ENCODE peak calls at places on chromosomes 1 and 21, in eight cellular contexts. G is right lobe of liver; R is RWPE2; E is psoas muscle; F is neural progenitor cell; O is CD8-positive, alpha-beta memory T cell; A is IMR-90; S is colonic mucosa. Q is an unnamed sample.
A peak's percentile ranks its signal among the peaks of the same experiment; 100 is the strongest.

GRCh38 chr1:24535021-24535424 is 20.9 kb upstream of the NCMAP start:
- DNase-seq in A (no peak), E (no peak), S (no peak), F (no peak), O (peak; percentile 68), G (no peak), R (no peak), Q (no peak)

GRCh38 chr1:239361403-239361802 is 25.0 kb upstream of the CHRM3 start:
- DNase-seq in E (no peak), O (no peak), S (no peak), A (peak; percentile 1), G (no peak), R (no peak), F (no peak), Q (no peak)

GRCh38 chr1:164777518-164777917 is 218.5 kb downstream of the PBX1 start:
- DNase-seq in E (no peak), S (no peak), G (no peak), R (no peak), A (no peak), O (no peak), F (no peak), Q (no peak)

GRCh38 chr1:59669752-59670312 is 144.9 kb upstream of the HOOK1 start:
- DNase-seq in R (no peak), S (no peak), G (no peak), F (peak; percentile 87), E (peak; percentile 65), O (no peak), A (peak; percentile 43), Q (peak; percentile 67)

GRCh38 chr1:109089242-109090015 is 1.1 kb upstream of the TMEM167B start:
- DNase-seq in G (peak; percentile 88), A (peak; percentile 71), F (peak; percentile 86), R (no peak), S (peak; percentile 92), O (no peak), E (peak; percentile 51), Q (peak; percentile 61)

GRCh38 chr1:7827134-7827955 is 25.5 kb downstream of the UTS2 start:
- DNase-seq in A (no peak), S (peak; percentile 58), O (peak; percentile 25), F (no peak), E (no peak), R (no peak), G (no peak), Q (peak; percentile 54)

GRCh38 chr1:2466270-2466665 is 9.8 kb upstream of the PLCH2 start:
- DNase-seq in E (no peak), O (no peak), R (no peak), A (no peak), S (no peak), G (no peak), F (no peak), Q (no peak)

GRCh38 chr1:42913426-42914091 is 45.1 kb downstream of the SLC2A1 start:
- DNase-seq in G (no peak), A (peak; percentile 82), R (no peak), S (peak; percentile 73), F (peak; percentile 83), E (no peak), O (peak; percentile 61), Q (no peak)

GRCh38 chr1:183516725-183517124 is 44.4 kb downstream of the SMG7 start:
- DNase-seq in E (no peak), O (no peak), A (no peak), R (no peak), F (no peak), S (no peak), G (no peak), Q (no peak)

GRCh38 chr21:45269861-45270260 is 17.8 kb downstream of the POFUT2 start:
- DNase-seq in F (no peak), G (peak; percentile 44), S (no peak), R (peak; percentile 55), A (no peak), O (no peak), E (no peak), Q (peak; percentile 28)

GRCh38 chr1:63601061-63601460 is 7.8 kb downstream of the PGM1 start:
- DNase-seq in R (no peak), S (no peak), O (no peak), F (no peak), G (no peak), A (no peak), E (no peak), Q (no peak)

GRCh38 chr1:209789245-209789644 is 4.9 kb upstream of the C1orf74 start:
- DNase-seq in A (no peak), R (no peak), S (no peak), F (no peak), E (no peak), O (no peak), G (no peak), Q (no peak)

GRCh38 chr1:172120381-172120780 is 279.1 kb downstream of the DNM3 start:
- DNase-seq in F (no peak), S (no peak), G (no peak), R (no peak), O (no peak), A (no peak), E (no peak), Q (no peak)

GRCh38 chr1:117959364-117959763 is 29.8 kb downstream of the WDR3 start:
- DNase-seq in R (no peak), S (no peak), A (peak; percentile 45), O (no peak), E (no peak), F (no peak), G (no peak), Q (no peak)

GRCh38 chr21:46099476-46099875 is 1.6 kb downstream of the COL6A2 start:
- DNase-seq in S (peak; percentile 32), O (no peak), E (peak; percentile 46), F (peak; percentile 34), G (peak; percentile 56), A (peak; percentile 34), R (no peak), Q (peak; percentile 71)

GRCh38 chr1:181101581-181102226 is 13.2 kb downstream of the IER5 start:
- DNase-seq in O (no peak), G (no peak), R (no peak), E (no peak), A (peak; percentile 74), S (no peak), F (peak; percentile 64), Q (no peak)

GRCh38 chr1:89836997-89837909 is 16.4 kb downstream of the LRRC8D start:
- DNase-seq in O (no peak), E (no peak), A (no peak), R (no peak), S (no peak), F (no peak), G (no peak), Q (no peak)

GRCh38 chr1:67980028-67980427 is 70.4 kb downstream of the DIRAS3 start:
- DNase-seq in G (no peak), F (no peak), S (no peak), O (no peak), R (no peak), A (no peak), E (no peak), Q (no peak)

GRCh38 chr1:8822383-8823294 is 5.2 kb upstream of the RERE start:
- DNase-seq in S (peak; percentile 30), E (no peak), G (no peak), F (no peak), R (no peak), O (no peak), A (peak; percentile 89), Q (peak; percentile 51)

DNA sequence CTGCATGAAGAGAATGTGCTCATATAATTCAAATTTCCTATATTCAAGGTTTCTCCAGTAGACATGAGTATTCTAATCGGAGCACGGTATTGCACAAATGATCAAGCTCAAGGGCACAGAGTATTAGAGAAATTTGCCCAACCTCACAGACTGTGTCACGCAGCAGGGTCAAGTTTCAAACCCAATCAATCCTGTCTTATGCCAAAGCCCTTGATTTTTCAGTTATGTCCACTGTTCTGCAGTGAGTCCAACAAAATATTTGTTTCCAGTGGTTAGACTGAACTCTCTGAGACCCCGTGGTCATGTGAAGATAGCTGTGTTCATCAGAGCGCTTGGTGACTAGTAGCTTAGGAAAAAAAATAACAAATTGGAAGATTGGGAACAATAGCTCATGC is 104.6 kb downstream of the TOMM20 start:
- DNase-seq in G (no peak), A (no peak), R (no peak), E (no peak), S (no peak), F (no peak), O (no peak), Q (no peak)
- H3K4me1 ChIP-seq in G (no peaks in the 10 kb centered on the region), A (peaks cover 3% of the 10 kb centered on the region), R (peaks cover 4% of the 10 kb centered on the region), E (peaks cover 16% of the 10 kb centered on the region), S (peaks cover 8% of the 10 kb centered on the region), F (peaks cover 11% of the 10 kb centered on the region), O (no peaks in the 10 kb centered on the region), Q (no peaks in the 10 kb centered on the region)

GRCh38 chr21:35207322-35207721 is 158.2 kb upstream of the RUNX1 start:
- DNase-seq in A (no peak), O (no peak), F (no peak), R (no peak), G (no peak), E (peak; percentile 30), S (no peak), Q (no peak)
- H3K27me3 ChIP-seq in A (no peaks in the 10 kb centered on the region), O (no peaks in the 10 kb centered on the region), F (no peaks in the 10 kb centered on the region), R (no peaks in the 10 kb centered on the region), G (no peaks in the 10 kb centered on the region), E (no peaks in the 10 kb centered on the region), S (no peaks in the 10 kb centered on the region), Q (no peaks in the 10 kb centered on the region)

DNA sequence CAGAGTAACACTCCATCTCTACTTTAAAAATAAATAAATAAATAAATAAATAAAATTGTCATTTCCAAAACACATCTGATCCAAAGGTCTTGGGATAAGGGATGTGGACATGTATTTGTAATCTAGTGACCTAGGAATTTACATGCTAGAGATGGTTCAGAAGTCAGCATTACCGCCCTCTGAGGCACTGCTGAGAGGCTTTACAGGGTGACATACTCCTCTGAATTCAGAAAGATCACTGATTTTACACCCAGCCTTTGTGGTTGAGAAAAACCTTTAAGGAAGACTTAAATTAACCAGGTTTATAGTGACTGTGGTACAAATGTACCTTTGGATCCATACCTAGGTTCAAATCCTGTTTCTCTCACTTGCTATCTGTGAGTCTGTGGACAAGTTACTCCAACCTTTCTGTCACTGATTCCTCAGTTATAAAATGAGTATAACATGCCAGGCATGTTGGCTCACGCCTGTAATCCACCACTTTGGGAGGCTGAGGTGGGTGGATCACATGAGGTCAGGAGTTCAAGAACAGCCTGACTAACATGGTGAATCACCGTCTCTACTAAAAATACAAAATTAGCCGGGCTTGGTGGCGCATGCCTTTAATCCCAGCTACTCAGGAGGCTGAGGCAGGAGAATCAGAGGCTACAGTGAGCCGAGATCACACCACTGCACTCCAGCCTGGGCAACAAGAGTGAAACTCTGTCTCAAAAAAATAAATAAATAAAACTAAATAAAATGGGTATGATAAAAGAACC is 20.1 kb downstream of the OSBPL9 start:
- DNase-seq in G (no peak), S (peak; percentile 27), A (peak; percentile 91), E (peak; percentile 60), O (no peak), R (peak; percentile 83), F (no peak), Q (peak; percentile 39)
- H3K27ac ChIP-seq in G (no peak overlapping the region), S (no peak overlapping the region), A (no peak overlapping the region), E (peak overlapping the region; percentile 91), O (no peak overlapping the region), R (peak overlapping the region; percentile 59), F (no peak overlapping the region), Q (no peak overlapping the region)

DNA sequence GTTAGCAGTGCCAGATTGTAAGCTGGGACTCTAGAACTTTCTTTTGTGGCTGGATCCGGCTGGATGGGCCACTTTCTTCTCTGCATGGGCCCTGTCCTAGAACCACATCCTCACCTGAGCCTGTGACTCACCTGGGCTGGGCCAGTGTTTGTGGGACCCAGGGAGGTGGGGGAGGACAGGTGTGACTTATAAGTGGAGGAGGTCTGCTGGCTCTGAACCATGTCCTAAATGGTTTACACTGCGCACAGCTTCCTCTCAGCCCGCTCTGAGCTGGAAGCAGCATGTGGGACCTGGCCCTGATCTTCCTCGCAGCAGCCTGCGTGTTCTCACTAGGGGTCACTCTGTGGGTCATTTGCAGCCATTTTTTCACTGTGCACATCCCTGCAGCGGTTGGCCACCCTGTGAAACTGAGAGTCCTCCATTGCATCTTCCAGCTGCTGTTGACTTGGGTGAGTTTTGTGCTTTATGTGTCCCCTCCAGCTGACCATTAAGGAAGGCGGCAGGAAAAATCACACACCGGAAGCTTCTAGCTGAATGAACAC is at the start of gene AADACL3:
- DNase-seq in F (no peak), E (no peak), S (no peak), G (no peak), A (no peak), O (no peak), R (no peak), Q (no peak)
- H3K4me1 ChIP-seq in F (peaks cover 10% of the 10 kb centered on the region), E (no peaks in the 10 kb centered on the region), S (no peaks in the 10 kb centered on the region), G (peaks cover 5% of the 10 kb centered on the region), A (no peaks in the 10 kb centered on the region), O (no peaks in the 10 kb centered on the region), R (no peaks in the 10 kb centered on the region), Q (no peaks in the 10 kb centered on the region)

Q was measured in right cardiac atrium.